ENCODE peak calls at places on chromosomes 13 and 19, in six cellular contexts. U is prostate gland, N is GM23248, Q is H9, T is uterus, O is body of pancreas. F is an unnamed sample.

GRCh38 chr19:56066152-56067023 is 54.7 kb downstream of the ZNF787 start:
- DNase-seq in U (peak; percentile 44), N (peak; percentile 61), Q (peak; percentile 79), T (peak; percentile 63), O (peak; percentile 80), F (peak; percentile 84)

GRCh38 chr13:46546084-46546786 is 6.7 kb upstream of the LRCH1 start:
- DNase-seq in U (no peak), N (no peak), Q (no peak), T (no peak), O (no peak), F (no peak)

GRCh38 chr13:71661921-71662320 is 205.1 kb downstream of the DACH1 start:
- DNase-seq in U (no peak), N (no peak), Q (no peak), T (no peak), O (no peak), F (no peak)

GRCh38 chr13:40109324-40109958 is 454.0 kb downstream of the COG6 start:
- DNase-seq in U (no peak), N (peak; percentile 97), Q (no peak), T (no peak), O (no peak), F (no peak)

GRCh38 chr19:39870171-39870971 is 24.2 kb upstream of the FBL start:
- DNase-seq in U (no peak), N (no peak), Q (peak; percentile 86), T (no peak), O (no peak), F (no peak)

GRCh38 chr19:2532252-2533071 is 56.5 kb downstream of the GADD45B start:
- DNase-seq in U (peak; percentile 42), N (peak; percentile 82), Q (no peak), T (no peak), O (no peak), F (no peak)

GRCh38 chr19:10501971-10502523 is 1.1 kb downstream of the KEAP1 start:
- DNase-seq in U (peak; percentile 83), N (peak; percentile 75), Q (peak; percentile 49), T (peak; percentile 68), O (peak; percentile 95), F (peak; percentile 79)

GRCh38 chr19:22517496-22518411 is 95.6 kb upstream of the ZNF98 start:
- DNase-seq in U (no peak), N (no peak), Q (no peak), T (peak; percentile 22), O (no peak), F (no peak)

GRCh38 chr19:28424662-28425430 is 788.1 kb downstream of the UQCRFS1 start:
- DNase-seq in U (no peak), N (peak; percentile 14), Q (no peak), T (no peak), O (no peak), F (no peak)

GRCh38 chr13:86976521-86977324 is 694.4 kb upstream of the SLITRK5 start:
- DNase-seq in U (no peak), N (peak; percentile 52), Q (no peak), T (no peak), O (no peak), F (no peak)

GRCh38 chr19:54893406-54893805 is 12.5 kb upstream of the NCR1 start:
- DNase-seq in U (no peak), N (no peak), Q (peak; percentile 95), T (no peak), O (no peak), F (no peak)

GRCh38 chr13:19085876-19086275 is 95.7 kb downstream of the TUBA3C start:
- DNase-seq in U (no peak), N (no peak), Q (no peak), T (no peak), O (no peak), F (no peak)

GRCh38 chr13:35388979-35389378 is 87.5 kb downstream of the MAB21L1 start:
- DNase-seq in U (no peak), N (peak; percentile 4), Q (no peak), T (no peak), O (no peak), F (no peak)

GRCh38 chr19:1000591-1001537 is 645 bp downstream of the GRIN3B start:
- DNase-seq in U (no peak), N (no peak), Q (no peak), T (no peak), O (no peak), F (peak; percentile 51)

GRCh38 chr19:6393982-6394412 is 1.0 kb upstream of the GTF2F1 start:
- DNase-seq in U (no peak), N (no peak), Q (no peak), T (no peak), O (no peak), F (no peak)

GRCh38 chr13:43072394-43072793 is 49.0 kb downstream of the DNAJC15 start:
- DNase-seq in U (no peak), N (peak; percentile 48), Q (no peak), T (peak; percentile 37), O (no peak), F (peak; percentile 88)

GRCh38 chr13:74117207-74117705 is 16.9 kb downstream of the KLF12 start:
- DNase-seq in U (no peak), N (no peak), Q (no peak), T (no peak), O (no peak), F (no peak)

GRCh38 chr13:74114202-74114601 is 20.0 kb downstream of the KLF12 start:
- DNase-seq in U (no peak), N (peak; percentile 81), Q (no peak), T (no peak), O (no peak), F (no peak)

GRCh38 chr13:74111901-74112824 is 22.0 kb downstream of the KLF12 start:
- DNase-seq in U (no peak), N (no peak), Q (no peak), T (no peak), O (no peak), F (no peak)

GRCh38 chr13:74114641-74115040 is 19.6 kb downstream of the KLF12 start:
- DNase-seq in U (no peak), N (peak; percentile 25), Q (no peak), T (no peak), O (no peak), F (no peak)

DNA sequence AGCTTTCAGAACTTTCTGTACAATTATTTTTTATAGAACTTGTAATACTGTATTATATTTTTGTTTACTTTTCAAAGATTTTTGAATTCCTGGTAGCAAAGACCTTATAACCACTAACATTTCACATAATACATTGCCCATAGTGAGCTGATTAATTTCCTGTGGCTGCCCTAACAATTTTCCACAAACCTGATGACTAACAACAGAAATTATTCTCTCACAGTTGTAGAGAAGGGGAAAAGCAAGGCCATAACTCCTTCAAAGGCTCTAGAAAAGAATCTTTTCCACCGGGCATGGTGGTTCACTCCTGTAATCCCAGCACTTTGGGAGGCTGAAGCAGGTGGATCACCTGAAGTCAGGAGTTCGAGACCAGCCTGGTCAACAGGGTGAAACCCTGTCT is 19.1 kb downstream of the KLF12 start:
- DNase-seq in U (no peak), N (peak; percentile 83), Q (no peak), T (no peak), O (no peak), F (no peak)
- H3K4me1 ChIP-seq in U (no peaks in the 10 kb centered on the region), N (peaks cover 33% of the 10 kb centered on the region), Q (no peaks in the 10 kb centered on the region), T (no peaks in the 10 kb centered on the region), O (no peaks in the 10 kb centered on the region), F (peaks cover under 1% of the 10 kb centered on the region)

GRCh38 chr19:16912780-16913179 is 24.0 kb downstream of the F2RL3 start:
- DNase-seq in U (no peak), N (no peak), Q (no peak), T (no peak), O (no peak), F (no peak)

GRCh38 chr19:16915734-16916133 is 26.9 kb downstream of the F2RL3 start:
- DNase-seq in U (no peak), N (no peak), Q (no peak), T (no peak), O (no peak), F (no peak)

GRCh38 chr19:16915135-16915534 is 26.3 kb downstream of the F2RL3 start:
- DNase-seq in U (no peak), N (no peak), Q (no peak), T (no peak), O (no peak), F (no peak)

GRCh38 chr19:16917401-16917800 is 28.6 kb downstream of the F2RL3 start:
- DNase-seq in U (no peak), N (no peak), Q (no peak), T (no peak), O (no peak), F (no peak)

GRCh38 chr19:16914421-16914820 is 25.6 kb downstream of the F2RL3 start:
- DNase-seq in U (no peak), N (no peak), Q (no peak), T (no peak), O (no peak), F (peak; percentile 3)
- H3K9me3 ChIP-seq in U (no peaks in the 10 kb centered on the region), N (no peaks in the 10 kb centered on the region), Q (peaks cover 7% of the 10 kb centered on the region), T (no peaks in the 10 kb centered on the region), O (peaks cover 31% of the 10 kb centered on the region), F (peaks cover 4% of the 10 kb centered on the region)

GRCh38 chr19:50696065-50696425 is 23.6 kb downstream of the SHANK1 start:
- DNase-seq in U (no peak), N (no peak), Q (no peak), T (no peak), O (no peak), F (no peak)

GRCh38 chr19:50695251-50696064 is 24.1 kb downstream of the SHANK1 start:
- DNase-seq in U (no peak), N (peak; percentile 41), Q (no peak), T (no peak), O (no peak), F (no peak)

GRCh38 chr19:50690439-50690838 is 29.2 kb downstream of the SHANK1 start:
- DNase-seq in U (no peak), N (no peak), Q (no peak), T (no peak), O (no peak), F (no peak)

GRCh38 chr19:50694815-50695145 is 24.8 kb downstream of the SHANK1 start:
- DNase-seq in U (no peak), N (no peak), Q (no peak), T (no peak), O (no peak), F (no peak)

GRCh38 chr19:50693064-50693975 is 26.3 kb downstream of the SHANK1 start:
- DNase-seq in U (no peak), N (no peak), Q (no peak), T (no peak), O (no peak), F (no peak)
- H3K27me3 ChIP-seq in U (peaks cover 39% of the 10 kb centered on the region), N (peaks cover 12% of the 10 kb centered on the region), Q (peaks cover 31% of the 10 kb centered on the region), T (peaks cover 3% of the 10 kb centered on the region), O (peaks cover 20% of the 10 kb centered on the region), F (no peaks in the 10 kb centered on the region)

DNA sequence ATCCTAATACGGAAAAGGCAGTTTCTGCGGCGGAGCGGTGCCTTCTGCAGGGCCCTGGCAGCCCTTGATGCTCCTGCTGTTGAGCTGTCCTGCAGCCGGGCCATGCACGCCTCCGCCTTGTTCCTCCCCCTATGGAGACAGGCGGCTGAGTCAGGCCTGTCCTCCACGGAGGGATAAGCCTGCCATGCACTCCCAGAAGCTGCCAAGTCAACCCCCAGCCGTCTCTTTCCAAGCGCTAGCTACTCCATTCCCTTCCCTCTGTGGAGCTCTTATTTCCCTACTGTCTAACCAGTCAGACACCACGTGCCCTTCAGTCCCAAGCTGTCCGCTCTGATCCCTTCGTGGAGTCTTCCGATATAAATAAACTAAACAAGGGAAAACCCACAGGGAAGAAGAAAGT is 197.0 kb downstream of the COL4A1 start:
- DNase-seq in U (no peak), N (peak; percentile 98), Q (peak; percentile 54), T (peak; percentile 77), O (no peak), F (peak; percentile 90)
- H3K4me1 ChIP-seq in U (no peaks in the 10 kb centered on the region), N (peaks cover 41% of the 10 kb centered on the region), Q (no peaks in the 10 kb centered on the region), T (no peaks in the 10 kb centered on the region), O (peaks cover 6% of the 10 kb centered on the region), F (peaks cover 2% of the 10 kb centered on the region)

F was measured in right cardiac atrium.